ENCODE peak calls at places on chromosomes 3 and 15, in four cellular contexts. P is adrenal gland; X is foreskin fibroblast; G is stimulated activated CD4-positive, alpha-beta T cell treated with anti-CD3 and anti-CD28 coated beads, Interleukin-1b, Interleukin-23, amount 100 ng/mL, for 48 hours. M is an unnamed sample.

GRCh38 chr3:177565981-177566380 is 368.7 kb upstream of the TBL1XR1 start:
- DNase-seq in P (no peak), X (no peak), G (no peak), M (no peak)

GRCh38 chr3:102142379-102143058 is 292.3 kb upstream of the ZPLD1 start:
- DNase-seq in P (no peak), X (no peak), G (no peak), M (no peak)

GRCh38 chr15:101501703-101502373 is 12.3 kb upstream of the PCSK6 start:
- DNase-seq in P (peak), X (no peak), G (peak), M (no peak)

GRCh38 chr15:99430881-99431401 is 134.8 kb upstream of the MEF2A start:
- DNase-seq in P (no peak), X (no peak), G (no peak), M (peak)

GRCh38 chr3:15903164-15903563 is 105.4 kb upstream of the ANKRD28 start:
- DNase-seq in P (peak), X (peak), G (no peak), M (no peak)

GRCh38 chr3:172138792-172139507 is 99.6 kb downstream of the FNDC3B start:
- DNase-seq in P (peak), X (peak), G (peak), M (peak)

GRCh38 chr3:98827221-98827620 is 64.1 kb downstream of the ST3GAL6 start:
- DNase-seq in P (no peak), X (no peak), G (no peak), M (no peak)

GRCh38 chr15:99100245-99101173 is 4.4 kb upstream of the SYNM start:
- DNase-seq in P (peak), X (peak), G (peak), M (peak)

GRCh38 chr15:99019558-99020540 is 12.3 kb upstream of the PGPEP1L start:
- DNase-seq in P (no peak), X (peak), G (no peak), M (no peak)

GRCh38 chr3:142787719-142788118 is 63.9 kb downstream of the TRPC1 start:
- DNase-seq in P (no peak), X (no peak), G (no peak), M (no peak)

GRCh38 chr15:68676926-68677325 is 98.1 kb downstream of the CORO2B start:
- DNase-seq in P (no peak), X (no peak), G (no peak), M (no peak)

GRCh38 chr3:159169828-159170227 is 368.0 kb downstream of the MFSD1 start:
- DNase-seq in P (no peak), X (peak), G (no peak), M (no peak)

GRCh38 chr3:12296511-12296910 is 7.6 kb downstream of the PPARG start:
- DNase-seq in P (no peak), X (no peak), G (no peak), M (no peak)

M was measured in heart right ventricle.